ENCODE peak calls at places on chromosomes 13 and 19, in seven cellular contexts. V is T-helper 2 cell; I is neuronal stem cell; Z is activated CD4-positive, alpha-beta T cell treated with anti-CD3 and anti-CD28 coated beads, Interleukin-2, amount 10 ng/mL, durations not matched to agents 7 days and 5 days; T is adipocyte; G is sciatic nerve; E is D341Med. P is an unnamed sample.

GRCh38 chr19:14767466-14767971 is 10.8 kb downstream of the ADGRE2 start:
- DNase-seq in V (no peak), I (no peak), Z (no peak), T (no peak), G (no peak), E (no peak), P (no peak)

GRCh38 chr19:13153627-13154240 is 3.5 kb downstream of the IER2 start:
- DNase-seq in V (no peak), I (peak; percentile 48), Z (no peak), T (peak; percentile 47), G (peak; percentile 76), E (peak; percentile 58), P (peak; percentile 34)

GRCh38 chr19:52689804-52690394 is 44.9 kb downstream of the ZNF611 start:
- DNase-seq in V (peak; percentile 0), I (no peak), Z (peak; percentile 54), T (peak; percentile 52), G (peak; percentile 68), E (peak; percentile 66), P (peak; percentile 52)

GRCh38 chr19:57280913-57281425 is 684 bp downstream of the ZNF460 start:
- DNase-seq in V (peak; percentile 39), I (no peak), Z (peak; percentile 28), T (peak; percentile 30), G (no peak), E (peak; percentile 21), P (peak; percentile 25)

GRCh38 chr19:45352471-45352870 is 11.9 kb downstream of the KLC3 start:
- DNase-seq in V (no peak), I (no peak), Z (no peak), T (no peak), G (no peak), E (peak; percentile 21), P (no peak)

GRCh38 chr19:9881720-9882119 is 46.6 kb downstream of the PIN1 start:
- DNase-seq in V (no peak), I (no peak), Z (no peak), T (no peak), G (no peak), E (peak; percentile 64), P (no peak)

GRCh38 chr13:95255072-95255732 is 46.0 kb downstream of the ABCC4 start:
- DNase-seq in V (no peak), I (no peak), Z (no peak), T (no peak), G (no peak), E (no peak), P (no peak)

GRCh38 chr19:42443944-42444398 is 1.2 kb upstream of the CXCL17 start:
- DNase-seq in V (no peak), I (no peak), Z (no peak), T (no peak), G (no peak), E (no peak), P (no peak)

GRCh38 chr13:110294146-110294545 is 12.8 kb downstream of the COL4A1 start:
- DNase-seq in V (no peak), I (no peak), Z (no peak), T (peak; percentile 57), G (peak; percentile 45), E (no peak), P (no peak)

GRCh38 chr19:41321600-41322270 is 11.8 kb downstream of the CCDC97 start:
- DNase-seq in V (peak; percentile 17), I (peak; percentile 51), Z (no peak), T (peak; percentile 87), G (no peak), E (peak; percentile 50), P (no peak)

GRCh38 chr19:35066691-35067563 is 25.4 kb downstream of the HPN start:
- DNase-seq in V (peak; percentile 73), I (peak; percentile 76), Z (peak; percentile 90), T (peak; percentile 94), G (peak; percentile 95), E (peak; percentile 85), P (peak; percentile 84)

GRCh38 chr13:78022164-78022877 is 103.7 kb upstream of the EDNRB start:
- DNase-seq in V (peak; percentile 18), I (no peak), Z (peak; percentile 64), T (no peak), G (no peak), E (no peak), P (peak; percentile 69)

GRCh38 chr19:11451327-11451941 is 16.0 kb downstream of the PRKCSH start:
- DNase-seq in V (no peak), I (no peak), Z (no peak), T (no peak), G (no peak), E (peak; percentile 34), P (no peak)

GRCh38 chr19:7575426-7576040 is 20.1 kb upstream of the CAMSAP3 start:
- DNase-seq in V (no peak), I (no peak), Z (no peak), T (no peak), G (no peak), E (no peak), P (no peak)